ENCODE peak calls at places on chromosomes 16 and 17, in ten cellular contexts. One of them, this sample, is unnamed.

GRCh38 chr17:10871914-10872313 is 34.0 kb upstream of the PIRT start:
- DNase-seq in stomach: peak
- DNase-seq in AML-193: no peak
- DNase-seq in GF-D8: no peak
- DNase-seq in activated T-helper 1 cell treated with anti-CD3 and anti-CD28 coated beads, Interleukin-12 subunit alpha, Interleukin-12 subunit beta, Interleukin-2, Interleukin-4 antibody, amounts not matched to agents 30 ng/mL and 10 ng/mL and 1 ng/mL, durations not matched to agents 14 hours and 24 hours and 36 hours: no peak
- DNase-seq in MM.1S: no peak
- DNase-seq in CD14-positive monocyte: no peak
- DNase-seq in neural crest cell: no peak
- DNase-seq in left cardiac atrium: peak
- DNase-seq in stimulated activated CD8-positive, alpha-beta memory T cell treated with anti-CD3 and anti-CD28 coated beads, Interleukin-12 subunit alpha, Interleukin-12 subunit beta, amount 100 ng/mL, for 1 hour: no peak
- DNase-seq in this sample: no peak

GRCh38 chr17:71409712-71410111 is 711.1 kb upstream of the SOX9 start:
- DNase-seq in MM.1S: no peak
- DNase-seq in left cardiac atrium: no peak
- DNase-seq in CD14-positive monocyte: no peak
- DNase-seq in activated T-helper 1 cell treated with anti-CD3 and anti-CD28 coated beads, Interleukin-12 subunit alpha, Interleukin-12 subunit beta, Interleukin-2, Interleukin-4 antibody, amounts not matched to agents 30 ng/mL and 10 ng/mL and 1 ng/mL, durations not matched to agents 14 hours and 24 hours and 36 hours: no peak
- DNase-seq in stimulated activated CD8-positive, alpha-beta memory T cell treated with anti-CD3 and anti-CD28 coated beads, Interleukin-12 subunit alpha, Interleukin-12 subunit beta, amount 100 ng/mL, for 1 hour: no peak
- DNase-seq in neural crest cell: no peak
- DNase-seq in stomach: no peak
- DNase-seq in AML-193: no peak
- DNase-seq in GF-D8: no peak
- DNase-seq in this sample: no peak

GRCh38 chr17:28398280-28398981 is 7.6 kb downstream of the SLC46A1 start:
- DNase-seq in stimulated activated CD8-positive, alpha-beta memory T cell treated with anti-CD3 and anti-CD28 coated beads, Interleukin-12 subunit alpha, Interleukin-12 subunit beta, amount 100 ng/mL, for 1 hour: no peak
- DNase-seq in GF-D8: no peak
- DNase-seq in activated T-helper 1 cell treated with anti-CD3 and anti-CD28 coated beads, Interleukin-12 subunit alpha, Interleukin-12 subunit beta, Interleukin-2, Interleukin-4 antibody, amounts not matched to agents 30 ng/mL and 10 ng/mL and 1 ng/mL, durations not matched to agents 14 hours and 24 hours and 36 hours: no peak
- DNase-seq in CD14-positive monocyte: no peak
- DNase-seq in neural crest cell: no peak
- DNase-seq in left cardiac atrium: no peak
- DNase-seq in MM.1S: no peak
- DNase-seq in stomach: no peak
- DNase-seq in AML-193: no peak
- DNase-seq in this sample: no peak

GRCh38 chr17:38417210-38417951 is 10.9 kb upstream of the ARHGAP23 start:
- DNase-seq in left cardiac atrium: no peak
- DNase-seq in GF-D8: peak
- DNase-seq in activated T-helper 1 cell treated with anti-CD3 and anti-CD28 coated beads, Interleukin-12 subunit alpha, Interleukin-12 subunit beta, Interleukin-2, Interleukin-4 antibody, amounts not matched to agents 30 ng/mL and 10 ng/mL and 1 ng/mL, durations not matched to agents 14 hours and 24 hours and 36 hours: no peak
- DNase-seq in neural crest cell: peak
- DNase-seq in stimulated activated CD8-positive, alpha-beta memory T cell treated with anti-CD3 and anti-CD28 coated beads, Interleukin-12 subunit alpha, Interleukin-12 subunit beta, amount 100 ng/mL, for 1 hour: no peak
- DNase-seq in AML-193: no peak
- DNase-seq in stomach: no peak
- DNase-seq in MM.1S: no peak
- DNase-seq in CD14-positive monocyte: no peak
- DNase-seq in this sample: no peak

GRCh38 chr16:11757671-11758545 is 15.3 kb upstream of the TXNDC11 start:
- DNase-seq in stomach: no peak
- DNase-seq in CD14-positive monocyte: no peak
- DNase-seq in AML-193: no peak
- DNase-seq in left cardiac atrium: no peak
- DNase-seq in MM.1S: no peak
- DNase-seq in neural crest cell: no peak
- DNase-seq in GF-D8: no peak
- DNase-seq in activated T-helper 1 cell treated with anti-CD3 and anti-CD28 coated beads, Interleukin-12 subunit alpha, Interleukin-12 subunit beta, Interleukin-2, Interleukin-4 antibody, amounts not matched to agents 30 ng/mL and 10 ng/mL and 1 ng/mL, durations not matched to agents 14 hours and 24 hours and 36 hours: no peak
- DNase-seq in stimulated activated CD8-positive, alpha-beta memory T cell treated with anti-CD3 and anti-CD28 coated beads, Interleukin-12 subunit alpha, Interleukin-12 subunit beta, amount 100 ng/mL, for 1 hour: no peak
- DNase-seq in this sample: no peak

GRCh38 chr17:74605361-74605760 is 13.3 kb upstream of the CD300LD start:
- DNase-seq in MM.1S: no peak
- DNase-seq in AML-193: no peak
- DNase-seq in stimulated activated CD8-positive, alpha-beta memory T cell treated with anti-CD3 and anti-CD28 coated beads, Interleukin-12 subunit alpha, Interleukin-12 subunit beta, amount 100 ng/mL, for 1 hour: no peak
- DNase-seq in stomach: no peak
- DNase-seq in neural crest cell: no peak
- DNase-seq in activated T-helper 1 cell treated with anti-CD3 and anti-CD28 coated beads, Interleukin-12 subunit alpha, Interleukin-12 subunit beta, Interleukin-2, Interleukin-4 antibody, amounts not matched to agents 30 ng/mL and 10 ng/mL and 1 ng/mL, durations not matched to agents 14 hours and 24 hours and 36 hours: no peak
- DNase-seq in left cardiac atrium: peak
- DNase-seq in CD14-positive monocyte: no peak
- DNase-seq in GF-D8: no peak
- DNase-seq in this sample: no peak

GRCh38 chr16:11534262-11534661 is 52.5 kb downstream of the LITAF start:
- DNase-seq in activated T-helper 1 cell treated with anti-CD3 and anti-CD28 coated beads, Interleukin-12 subunit alpha, Interleukin-12 subunit beta, Interleukin-2, Interleukin-4 antibody, amounts not matched to agents 30 ng/mL and 10 ng/mL and 1 ng/mL, durations not matched to agents 14 hours and 24 hours and 36 hours: no peak
- DNase-seq in left cardiac atrium: no peak
- DNase-seq in GF-D8: no peak
- DNase-seq in CD14-positive monocyte: no peak
- DNase-seq in neural crest cell: no peak
- DNase-seq in stimulated activated CD8-positive, alpha-beta memory T cell treated with anti-CD3 and anti-CD28 coated beads, Interleukin-12 subunit alpha, Interleukin-12 subunit beta, amount 100 ng/mL, for 1 hour: no peak
- DNase-seq in MM.1S: no peak
- DNase-seq in stomach: no peak
- DNase-seq in AML-193: no peak
- DNase-seq in this sample: no peak

GRCh38 chr17:59498421-59499307 is 66.7 kb upstream of the DHX40 start:
- DNase-seq in neural crest cell: no peak
- DNase-seq in stomach: no peak
- DNase-seq in GF-D8: no peak
- DNase-seq in stimulated activated CD8-positive, alpha-beta memory T cell treated with anti-CD3 and anti-CD28 coated beads, Interleukin-12 subunit alpha, Interleukin-12 subunit beta, amount 100 ng/mL, for 1 hour: no peak
- DNase-seq in CD14-positive monocyte: no peak
- DNase-seq in MM.1S: no peak
- DNase-seq in activated T-helper 1 cell treated with anti-CD3 and anti-CD28 coated beads, Interleukin-12 subunit alpha, Interleukin-12 subunit beta, Interleukin-2, Interleukin-4 antibody, amounts not matched to agents 30 ng/mL and 10 ng/mL and 1 ng/mL, durations not matched to agents 14 hours and 24 hours and 36 hours: no peak
- DNase-seq in AML-193: no peak
- DNase-seq in left cardiac atrium: no peak
- DNase-seq in this sample: no peak

This sample was measured in T-helper 2 cell treated with Interferon-gamma antibody and Interleukin-4, amounts not matched to agents 5 μg/mL and 100 μg/mL, for 36 hours.